ENCODE peak calls at places on chromosomes 2 and 18, in four cellular contexts. N is NCI-H460; I is tibial artery; U is activated naive CD4-positive, alpha-beta T cell treated with anti-CD3 and anti-CD28 coated beads, Interleukin-2, amount 50 U/mL, for 72 hours. T is an unnamed sample.

GRCh38 chr2:120875431-120875830 is 139.8 kb downstream of the GLI2 start:
- DNase-seq in N (no peak), I (no peak), U (no peak), T (no peak)

GRCh38 chr18:48152549-48152948 is 222.1 kb upstream of the SMAD2 start:
- DNase-seq in N (no peak), I (no peak), U (no peak), T (no peak)

GRCh38 chr2:150690870-150691269 is 203.4 kb upstream of the RND3 start:
- DNase-seq in N (no peak), I (no peak), U (no peak), T (no peak)

GRCh38 chr2:240594511-240595380 is 8.2 kb downstream of the CAPN10 start:
- DNase-seq in N (no peak), I (peak), U (no peak), T (peak)

GRCh38 chr2:36507408-36507812 is 90.6 kb downstream of the FEZ2 start:
- DNase-seq in N (peak), I (no peak), U (peak), T (peak)

GRCh38 chr2:162085090-162085891 is 11.3 kb upstream of the DPP4 start:
- DNase-seq in N (no peak), I (no peak), U (no peak), T (no peak)

GRCh38 chr2:3483227-3483985 is 35.9 kb downstream of the ADI1 start:
- DNase-seq in N (no peak), I (no peak), U (no peak), T (peak)

GRCh38 chr2:219525533-219526232 is 11.4 kb downstream of the ASIC4 start:
- DNase-seq in N (no peak), I (no peak), U (no peak), T (peak)

GRCh38 chr2:64212801-64213321 is 68.6 kb upstream of the PELI1 start:
- DNase-seq in N (no peak), I (no peak), U (peak), T (no peak)

GRCh38 chr18:80191907-80192652 is 55.2 kb downstream of the PARD6G start:
- DNase-seq in N (no peak), I (no peak), U (no peak), T (no peak)

GRCh38 chr2:8662239-8662879 is 19.5 kb upstream of the ID2 start:
- DNase-seq in N (peak), I (no peak), U (no peak), T (no peak)

GRCh38 chr2:166365803-166366420 is 9.8 kb downstream of the SCN9A start:
- DNase-seq in N (no peak), I (no peak), U (no peak), T (no peak)

GRCh38 chr2:209629622-209630021 is 142.0 kb upstream of the UNC80 start:
- DNase-seq in N (no peak), I (no peak), U (no peak), T (no peak)

GRCh38 chr2:121346407-121346806 is 61.4 kb upstream of the TFCP2L1 start:
- DNase-seq in N (no peak), I (no peak), U (no peak), T (no peak)

T was measured in right cardiac atrium.